ENCODE peak calls at places on chromosomes 6 and 20, in nine cellular contexts. O is right lobe of liver, L is BJ, H is MM.1S, X is cardiac muscle cell, I is neuronal stem cell, V is heart left ventricle, W is adrenal gland, S is GM23338. M is an unnamed sample. For H3K36me3, the result is how much of the 10 kb centered on the place peaks cover.

GRCh38 chr20:36656733-36657132 is 10.7 kb upstream of the SLA2 start:
- DNase-seq in O (no peak), L (no peak), H (no peak), X (no peak), I (no peak), V (no peak), W (no peak), S (no peak), M (no peak)

GRCh38 chr6:127532991-127533390 is 13.9 kb upstream of the MTCL3 start:
- DNase-seq in O (no peak), L (no peak), H (no peak), X (no peak), I (no peak), V (no peak), W (no peak), S (no peak), M (no peak)

GRCh38 chr6:154923199-154923869 is 71.8 kb upstream of the TIAM2 start:
- DNase-seq in O (no peak), L (no peak), H (no peak), X (no peak), I (no peak), V (no peak), W (no peak), S (peak), M (peak)

GRCh38 chr6:26122005-26122388 is 34.8 kb downstream of the HFE start:
- DNase-seq in O (no peak), L (no peak), H (no peak), X (no peak), I (no peak), V (no peak), W (no peak), S (no peak), M (no peak)

GRCh38 chr6:136024711-136025110 is 173.2 kb downstream of the PDE7B start:
- DNase-seq in O (no peak), L (no peak), H (no peak), X (no peak), I (no peak), V (no peak), W (no peak), S (no peak), M (no peak)

GRCh38 chr20:57654998-57655811 is 35.0 kb upstream of the ZBP1 start:
- DNase-seq in O (peak), L (no peak), H (no peak), X (no peak), I (no peak), V (peak), W (peak), S (peak), M (peak)

GRCh38 chr6:77424761-77425160 is 38.5 kb downstream of the HTR1B start:
- DNase-seq in O (no peak), L (no peak), H (no peak), X (no peak), I (no peak), V (no peak), W (no peak), S (no peak), M (no peak)

GRCh38 chr6:33587529-33588215 is 7.6 kb upstream of the BAK1 start:
- DNase-seq in O (no peak), L (no peak), H (no peak), X (no peak), I (no peak), V (no peak), W (no peak), S (no peak), M (no peak)

GRCh38 chr6:27809939-27810767 is 102.0 kb downstream of the OR2B2 start:
- DNase-seq in O (peak), L (peak), H (peak), X (peak), I (peak), V (peak), W (peak), S (peak), M (peak)

GRCh38 chr6:159790947-159791598 is 806 bp downstream of the MRPL18 start:
- DNase-seq in O (peak), L (no peak), H (no peak), X (peak), I (no peak), V (no peak), W (no peak), S (no peak), M (no peak)

GRCh38 chr6:149065658-149066556 is 251.6 kb upstream of the TAB2 start:
- DNase-seq in O (no peak), L (no peak), H (no peak), X (no peak), I (no peak), V (no peak), W (no peak), S (no peak), M (no peak)

GRCh38 chr6:84415517-84415916 is 188.1 kb upstream of the CEP162 start:
- DNase-seq in O (no peak), L (no peak), H (no peak), X (no peak), I (no peak), V (no peak), W (no peak), S (no peak), M (no peak)

GRCh38 chr20:59850018-59850641 is 83.3 kb downstream of the SYCP2 start:
- DNase-seq in O (no peak), L (no peak), H (peak), X (peak), I (peak), V (no peak), W (no peak), S (peak), M (peak)

GRCh38 chr6:113442040-113442439 is 415.1 kb upstream of the MARCKS start:
- DNase-seq in O (no peak), L (no peak), H (no peak), X (no peak), I (no peak), V (no peak), W (no peak), S (no peak), M (no peak)

GRCh38 chr20:64101731-64102621 is 5.4 kb downstream of the NPBWR2 start:
- DNase-seq in O (no peak), L (no peak), H (peak), X (peak), I (peak), V (no peak), W (peak), S (peak), M (peak)

GRCh38 chr6:163310096-163310972 is 104.2 kb upstream of the QKI start:
- DNase-seq in O (no peak), L (no peak), H (no peak), X (no peak), I (no peak), V (no peak), W (no peak), S (no peak), M (no peak)

GRCh38 chr6:89680150-89680549 is 41.6 kb upstream of the LYRM2 start:
- DNase-seq in O (no peak), L (no peak), H (no peak), X (no peak), I (no peak), V (no peak), W (no peak), S (no peak), M (no peak)
- H3K36me3 ChIP-seq in O (under half), L (under half), H (under half), X (half or more), I (half or more), V (half or more), W (half or more), S (half or more), M (half or more)

DNA sequence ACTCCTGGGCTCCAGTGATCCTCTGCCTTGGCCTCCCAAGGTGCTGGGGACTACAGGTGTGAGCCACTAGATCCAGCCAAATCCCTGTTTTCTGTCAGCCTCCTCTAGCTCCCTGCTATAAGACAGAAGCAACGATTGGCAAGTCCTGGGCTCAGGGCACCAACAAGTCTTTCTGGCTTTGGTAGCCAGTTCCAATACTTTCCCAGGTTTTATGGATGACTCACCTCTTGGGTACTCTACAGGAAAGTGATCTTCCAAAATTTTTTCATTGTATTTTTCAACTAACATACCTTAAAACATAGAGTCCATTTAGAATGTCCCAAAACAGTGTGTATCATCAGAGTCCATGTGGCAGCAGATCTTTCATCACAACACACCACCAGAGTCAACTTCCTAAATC is 13.4 kb downstream of the GABBR1 start:
- DNase-seq in O (no peak), L (no peak), H (no peak), X (no peak), I (no peak), V (no peak), W (no peak), S (no peak), M (no peak)
- H3K36me3 ChIP-seq in O (under half), L (under half), H (under half), X (half or more), I (half or more), V (half or more), W (under half), S (half or more), M (under half)

GRCh38 chr6:151018035-151018434 is 152.5 kb downstream of the MTHFD1L start:
- DNase-seq in O (no peak), L (no peak), H (no peak), X (no peak), I (no peak), V (no peak), W (no peak), S (no peak), M (no peak)
- H3K36me3 ChIP-seq in O (under half), L (under half), H (under half), X (under half), I (half or more), V (under half), W (under half), S (under half), M (under half)

GRCh38 chr20:45951474-45951873 is 17.0 kb downstream of the PCIF1 start:
- DNase-seq in O (no peak), L (no peak), H (no peak), X (no peak), I (no peak), V (no peak), W (no peak), S (no peak), M (no peak)
- H3K36me3 ChIP-seq in O (under half), L (half or more), H (under half), X (under half), I (half or more), V (half or more), W (half or more), S (under half), M (under half)

DNA sequence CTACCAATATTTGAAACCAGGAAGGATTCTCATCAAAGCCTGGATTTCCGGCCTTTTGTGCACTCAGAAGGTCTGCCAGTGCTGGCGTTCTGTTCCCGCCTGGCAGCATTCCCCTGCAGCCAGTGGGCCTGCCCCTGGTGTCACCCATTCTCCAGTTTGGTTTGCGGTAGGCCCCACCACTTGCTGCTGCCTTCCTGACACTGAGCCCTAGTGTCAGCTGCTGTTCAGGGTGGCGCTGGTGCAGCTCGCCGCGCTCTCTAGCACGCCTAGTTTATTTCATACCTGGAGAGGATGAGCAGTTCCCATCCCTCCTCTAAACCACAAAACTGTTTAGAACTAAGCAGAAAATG is 9.5 kb downstream of the NPEPL1 start:
- DNase-seq in O (peak), L (no peak), H (no peak), X (no peak), I (no peak), V (no peak), W (peak), S (no peak), M (no peak)
- H3K36me3 ChIP-seq in O (under half), L (under half), H (under half), X (under half), I (half or more), V (half or more), W (half or more), S (under half), M (under half)

GRCh38 chr20:44504402-44505309 is 17.2 kb downstream of the SERINC3 start:
- DNase-seq in O (no peak), L (no peak), H (no peak), X (no peak), I (no peak), V (no peak), W (no peak), S (no peak), M (no peak)

GRCh38 chr20:44513871-44514270 is 8.0 kb downstream of the SERINC3 start:
- DNase-seq in O (no peak), L (no peak), H (no peak), X (no peak), I (no peak), V (no peak), W (no peak), S (no peak), M (no peak)

GRCh38 chr20:44509762-44510161 is 12.1 kb downstream of the SERINC3 start:
- DNase-seq in O (no peak), L (no peak), H (no peak), X (no peak), I (no peak), V (no peak), W (no peak), S (no peak), M (no peak)
- H3K36me3 ChIP-seq in O (under half), L (under half), H (under half), X (half or more), I (half or more), V (half or more), W (half or more), S (under half), M (under half)

M was measured in H7.